ENCODE peak calls at places on chromosomes 16 and 17, in four cellular contexts. D is GM13977, W is spleen, I is IMR-90. E is an unnamed sample.

GRCh38 chr17:67119102-67119501 is 74.7 kb downstream of the CACNG1 start:
- DNase-seq in D (no peak), W (no peak), I (no peak), E (no peak)

GRCh38 chr17:40879026-40879425 is 6.0 kb downstream of the KRT20 start:
- DNase-seq in W (no peak), D (no peak), I (no peak), E (no peak)

GRCh38 chr17:7241783-7242716 is at the start of gene GABARAP:
- DNase-seq in I (peak), D (peak), W (peak), E (peak)

GRCh38 chr16:49492090-49492801 is 118.6 kb downstream of the C16orf78 start:
- DNase-seq in D (peak), I (no peak), W (peak), E (peak)

GRCh38 chr17:57870283-57870635 is 20.4 kb upstream of the MRPS23 start:
- DNase-seq in I (peak), W (no peak), D (no peak), E (no peak)

GRCh38 chr16:87806246-87806607 is 40.4 kb upstream of the KLHDC4 start:
- DNase-seq in I (peak), D (no peak), W (no peak), E (no peak)

GRCh38 chr16:814974-815373 is 14.4 kb upstream of the GNG13 start:
- DNase-seq in D (no peak), W (no peak), I (peak), E (no peak)

GRCh38 chr17:67358612-67359011 is 7.8 kb downstream of the PSMD12 start:
- DNase-seq in I (peak), W (no peak), D (no peak), E (no peak)

GRCh38 chr16:23182675-23183485 is at the start of gene SCNN1G:
- DNase-seq in W (peak), I (no peak), D (peak), E (no peak)

GRCh38 chr17:30433514-30433913 is 43.7 kb upstream of the GOSR1 start:
- DNase-seq in I (peak), W (no peak), D (no peak), E (no peak)

GRCh38 chr16:76278976-76279375 is 1.8 kb downstream of the CNTNAP4 start:
- DNase-seq in I (no peak), W (no peak), D (peak), E (peak)

GRCh38 chr16:84453061-84453752 is 51.3 kb downstream of the MEAK7 start:
- DNase-seq in D (no peak), I (no peak), W (peak), E (no peak)

GRCh38 chr17:33234930-33235685 is 58.0 kb downstream of the ASIC2 start:
- DNase-seq in D (no peak), I (peak), W (no peak), E (no peak)

GRCh38 chr16:49276646-49277385 is 4.8 kb downstream of the CBLN1 start:
- DNase-seq in I (no peak), W (no peak), D (no peak), E (no peak)

GRCh38 chr17:51287412-51287811 is 27.1 kb downstream of the UTP18 start:
- DNase-seq in W (no peak), D (no peak), I (no peak), E (no peak)

GRCh38 chr16:50272687-50273381 is 6.5 kb downstream of the ADCY7 start:
- DNase-seq in D (no peak), W (peak), I (no peak), E (no peak)

GRCh38 chr17:29929006-29929543 is 953 bp downstream of the SSH2 start:
- DNase-seq in W (no peak), I (no peak), D (no peak), E (no peak)

GRCh38 chr17:63841350-63842172 is 924 bp downstream of the SMARCD2 start:
- DNase-seq in I (peak), D (peak), W (peak), E (peak)

GRCh38 chr16:66189951-66190350 is 176.5 kb upstream of the CDH5 start:
- DNase-seq in I (peak), W (no peak), D (no peak), E (no peak)

GRCh38 chr16:70611785-70612303 is 34.5 kb upstream of the IL34 start:
- DNase-seq in W (peak), I (no peak), D (no peak), E (no peak)

GRCh38 chr16:89324056-89325010 is 106.8 kb downstream of the ZNF778 start:
- DNase-seq in I (peak), D (peak), W (peak), E (peak)

GRCh38 chr17:14818469-14818868 is 446.7 kb downstream of the PMP22 start:
- DNase-seq in D (no peak), W (no peak), I (no peak), E (no peak)

GRCh38 chr17:40935624-40936023 is 1.8 kb downstream of the KRT23 start:
- DNase-seq in I (peak), D (no peak), W (no peak), E (no peak)

GRCh38 chr16:53821487-53821886 is 117.5 kb downstream of the FTO start:
- DNase-seq in D (no peak), I (peak), W (no peak), E (no peak)

DNA sequence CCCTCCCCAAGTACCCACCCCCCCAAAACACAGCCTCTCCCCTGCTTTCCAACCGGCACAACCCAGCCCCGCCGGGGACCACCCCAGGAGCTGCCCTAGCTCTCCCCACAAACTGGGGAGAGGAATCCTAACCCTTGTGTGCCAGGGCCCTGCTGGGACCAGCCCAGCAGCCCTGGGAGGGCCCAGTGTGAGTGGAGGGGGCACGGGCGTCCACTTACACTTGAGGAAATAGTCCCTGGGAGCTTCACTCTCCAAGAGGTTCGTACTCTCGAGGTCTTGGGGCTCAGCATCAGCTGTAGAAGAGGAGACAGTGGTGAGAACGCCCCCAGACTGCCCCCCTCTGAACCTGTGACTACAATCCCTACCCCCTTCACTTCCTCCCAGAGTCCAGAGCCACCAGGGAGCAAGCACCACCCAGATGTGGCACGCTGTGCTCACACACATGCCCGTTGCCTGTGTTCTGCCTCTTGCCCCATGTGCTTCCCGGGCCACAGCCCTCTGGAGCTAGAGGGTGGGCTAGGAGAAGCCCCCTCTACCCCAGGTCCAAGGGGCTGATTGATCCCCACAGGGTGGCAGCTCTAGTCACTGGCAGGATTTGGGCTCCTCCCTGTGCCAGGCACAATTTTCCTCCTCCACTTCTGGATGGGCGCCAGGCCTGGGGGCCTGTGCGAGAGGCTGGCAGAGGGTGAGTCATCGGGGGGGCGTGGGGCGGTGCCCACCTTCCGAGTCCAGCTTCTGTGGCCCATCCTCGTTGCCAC is 3.0 kb downstream of the TRIM47 start:
- DNase-seq in D (no peak), I (no peak), W (no peak), E (peak)
- TF ChIP-seq CTCF in D (no peak), I (no peak), W (no peak), E (no peak)

GRCh38 chr17:11922634-11923033 is 74.6 kb downstream of the ZNF18 start:
- DNase-seq in W (no peak), I (no peak), D (no peak), E (no peak)
- TF ChIP-seq CTCF in W (no peak), I (no peak), D (no peak), E (no peak)

GRCh38 chr17:5665164-5665563 is 80.9 kb upstream of the NLRP1 start:
- DNase-seq in W (no peak), I (no peak), D (no peak), E (no peak)

GRCh38 chr17:5672141-5672540 is 87.8 kb upstream of the NLRP1 start:
- DNase-seq in W (no peak), I (no peak), D (no peak), E (no peak)

GRCh38 chr17:5668557-5669138 is 84.3 kb upstream of the NLRP1 start:
- DNase-seq in I (no peak), W (no peak), D (no peak), E (no peak)

GRCh38 chr17:5669191-5669590 is 84.9 kb upstream of the NLRP1 start:
- DNase-seq in D (no peak), W (no peak), I (no peak), E (no peak)

GRCh38 chr17:5667871-5668270 is 83.6 kb upstream of the NLRP1 start:
- DNase-seq in I (no peak), D (no peak), W (no peak), E (no peak)
- TF ChIP-seq CTCF in I (no peak), D (no peak), W (no peak), E (no peak)

GRCh38 chr17:68463211-68463990 is 6.1 kb upstream of the WIPI1 start:
- DNase-seq in D (no peak), W (no peak), I (no peak), E (no peak)
- TF ChIP-seq CTCF in D (no peak), W (peak), I (no peak), E (no peak)